ENCODE peak calls at places on chromosomes 11 and 22, in four cellular contexts. N is Peyer's patch, O is NT2/D1, S is heart right ventricle. T is an unnamed sample.

GRCh38 chr11:128745296-128746183 is 51.7 kb downstream of the FLI1 start:
- DNase-seq in N (no peak), O (no peak), S (peak; percentile 49), T (no peak)

GRCh38 chr11:17277024-17277584 is 565 bp downstream of the NUCB2 start:
- DNase-seq in N (no peak), O (no peak), S (no peak), T (no peak)

GRCh38 chr22:48891688-48892380 is 935.8 kb downstream of the BRD1 start:
- DNase-seq in N (no peak), O (no peak), S (no peak), T (no peak)

GRCh38 chr22:39717099-39717498 is 146.5 kb downstream of the CACNA1I start:
- DNase-seq in N (peak; percentile 3), O (no peak), S (no peak), T (no peak)

GRCh38 chr11:61840371-61840770 is 12.3 kb downstream of the FADS2 start:
- DNase-seq in N (no peak), O (no peak), S (no peak), T (no peak)

GRCh38 chr11:62621567-62622470 is at the start of gene B3GAT3:
- DNase-seq in N (peak; percentile 99), O (peak; percentile 95), S (peak; percentile 96), T (peak; percentile 93)

GRCh38 chr11:111422494-111423249 is 43.6 kb upstream of the POU2AF1 start:
- DNase-seq in N (peak; percentile 75), O (peak; percentile 65), S (no peak), T (no peak)

GRCh38 chr11:17238377-17238776 is 30.6 kb upstream of the PIK3C2A start:
- DNase-seq in N (no peak), O (no peak), S (no peak), T (no peak)

GRCh38 chr11:68020575-68020974 is 9.9 kb upstream of the NDUFS8 start:
- DNase-seq in N (no peak), O (no peak), S (no peak), T (no peak)

GRCh38 chr22:25403284-25403606 is 161.2 kb upstream of the GRK3 start:
- DNase-seq in N (no peak), O (no peak), S (no peak), T (no peak)

GRCh38 chr11:88886796-88887195 is 179.0 kb downstream of the GRM5 start:
- DNase-seq in N (no peak), O (peak; percentile 52), S (no peak), T (no peak)

GRCh38 chr22:27808730-27809129 is 7.2 kb upstream of the MN1 start:
- DNase-seq in N (no peak), O (no peak), S (no peak), T (no peak)

GRCh38 chr11:86632499-86633269 is 39.7 kb downstream of the ME3 start:
- DNase-seq in N (no peak), O (peak; percentile 22), S (no peak), T (peak; percentile 24)

GRCh38 chr11:107203656-107204055 is 185.4 kb upstream of the GUCY1A2 start:
- DNase-seq in N (no peak), O (no peak), S (no peak), T (no peak)

GRCh38 chr22:38796262-38796957 is 2.5 kb upstream of the DNAL4 start:
- DNase-seq in N (no peak), O (no peak), S (no peak), T (no peak)

GRCh38 chr11:24747275-24748251 is 250.7 kb downstream of the LUZP2 start:
- DNase-seq in N (no peak), O (no peak), S (peak; percentile 5), T (no peak)

GRCh38 chr11:44589301-44589700 is 23.8 kb downstream of the CD82 start:
- DNase-seq in N (no peak), O (no peak), S (no peak), T (no peak)

GRCh38 chr22:36327922-36328551 is 59.7 kb downstream of the MYH9 start:
- DNase-seq in N (no peak), O (no peak), S (peak; percentile 67), T (peak; percentile 34)

GRCh38 chr22:43060213-43060612 is 29.0 kb downstream of the TTLL1 start:
- DNase-seq in N (peak; percentile 61), O (peak; percentile 36), S (no peak), T (no peak)

GRCh38 chr22:30628491-30628890 is 7.1 kb upstream of the SLC35E4 start:
- DNase-seq in N (no peak), O (no peak), S (peak; percentile 48), T (no peak)

GRCh38 chr11:117582491-117582890 is 214.5 kb downstream of the DSCAML1 start:
- DNase-seq in N (no peak), O (no peak), S (no peak), T (no peak)

GRCh38 chr11:64444838-64445441 is 86.0 kb downstream of the RPS6KA4 start:
- DNase-seq in N (no peak), O (no peak), S (no peak), T (no peak)

GRCh38 chr11:104467414-104467813 is 303.5 kb upstream of the PDGFD start:
- DNase-seq in N (no peak), O (no peak), S (no peak), T (no peak)

GRCh38 chr11:35529971-35530495 is 4.6 kb upstream of the PAMR1 start:
- DNase-seq in N (no peak), O (no peak), S (no peak), T (peak; percentile 21)

GRCh38 chr11:32290783-32291182 is 144.6 kb downstream of the WT1 start:
- DNase-seq in N (no peak), O (no peak), S (no peak), T (no peak)

GRCh38 chr11:74546752-74547151 is 45.6 kb upstream of the POLD3 start:
- DNase-seq in N (peak; percentile 62), O (no peak), S (no peak), T (no peak)

GRCh38 chr11:70912226-70912840 is 340.0 kb downstream of the SHANK2 start:
- DNase-seq in N (no peak), O (no peak), S (no peak), T (no peak)

GRCh38 chr11:71298016-71298550 is 45.7 kb upstream of the SHANK2 start:
- DNase-seq in N (no peak), O (no peak), S (no peak), T (no peak)

GRCh38 chr11:58334708-58335107 is 24.2 kb downstream of the OR5B17 start:
- DNase-seq in N (no peak), O (peak; percentile 5), S (no peak), T (no peak)

GRCh38 chr22:43639228-43639948 is 172.7 kb downstream of the EFCAB6 start:
- DNase-seq in N (no peak), O (no peak), S (no peak), T (no peak)

GRCh38 chr11:2787816-2788750 is 88.3 kb upstream of the KCNQ1OT1 start:
- DNase-seq in N (peak; percentile 50), O (no peak), S (peak; percentile 6), T (no peak)

GRCh38 chr11:117523680-117524079 is 196.0 kb downstream of the CEP164 start:
- DNase-seq in N (no peak), O (no peak), S (no peak), T (no peak)

GRCh38 chr11:79594839-79595238 is 154.0 kb upstream of the TENM4 start:
- DNase-seq in N (no peak), O (no peak), S (no peak), T (no peak)

GRCh38 chr11:69905202-69905535 is 86.0 kb upstream of the FGF3 start:
- DNase-seq in N (peak; percentile 39), O (no peak), S (no peak), T (no peak)

DNA sequence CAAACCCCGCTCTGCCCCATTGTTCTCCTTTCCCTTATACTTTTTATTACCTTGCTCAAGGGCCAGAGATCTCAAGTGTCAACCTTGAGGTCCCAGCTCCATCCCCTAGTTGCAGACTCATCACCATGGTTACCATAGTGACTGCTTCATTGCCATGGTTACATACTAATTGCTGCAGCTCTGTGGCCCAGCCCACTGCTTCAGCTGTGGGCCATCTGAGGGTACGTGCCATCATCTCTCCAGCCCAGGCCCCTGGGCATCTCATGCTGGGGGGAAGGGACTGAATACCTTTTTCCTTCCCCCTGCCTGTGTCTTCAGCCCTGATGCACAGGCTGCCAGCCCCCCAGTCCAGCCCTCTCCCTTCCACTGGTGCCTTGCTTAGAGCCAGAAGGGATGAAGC is 22.2 kb downstream of the TREH start:
- DNase-seq in N (no peak), O (no peak), S (no peak), T (no peak)
- H3K36me3 ChIP-seq in N (no peaks in the 10 kb centered on the region), O (peaks cover 53% of the 10 kb centered on the region), S (peaks cover 18% of the 10 kb centered on the region), T (peaks cover 42% of the 10 kb centered on the region)

DNA sequence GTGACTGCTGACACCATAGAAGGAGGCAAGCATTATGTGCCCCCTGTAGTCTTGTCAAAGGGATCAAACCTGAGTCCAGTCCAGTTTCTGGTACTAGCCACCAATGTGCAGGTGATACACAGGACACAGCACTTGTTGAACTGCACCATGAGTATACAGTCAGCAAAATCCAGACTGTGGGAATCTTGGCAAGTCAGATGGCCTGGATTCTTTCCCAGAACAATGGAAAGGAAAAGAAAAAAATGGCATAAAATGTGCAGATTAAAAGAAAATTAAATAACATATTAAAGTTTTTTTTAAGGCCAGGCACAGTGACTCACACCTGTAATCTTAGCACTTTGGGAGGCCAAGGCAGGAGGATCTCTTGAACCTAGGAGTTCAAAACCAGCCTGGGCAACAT is 16.8 kb downstream of the CRY2 start:
- DNase-seq in N (no peak), O (no peak), S (no peak), T (no peak)
- H3K36me3 ChIP-seq in N (no peaks in the 10 kb centered on the region), O (peaks cover 81% of the 10 kb centered on the region), S (peaks cover 33% of the 10 kb centered on the region), T (peaks cover 58% of the 10 kb centered on the region)

GRCh38 chr11:108666373-108666772 is 1.5 kb downstream of the DDX10 start:
- DNase-seq in N (no peak), O (no peak), S (no peak), T (no peak)

GRCh38 chr11:108672113-108672512 is 7.2 kb downstream of the DDX10 start:
- DNase-seq in N (no peak), O (no peak), S (no peak), T (no peak)

GRCh38 chr11:108669261-108669660 is 4.4 kb downstream of the DDX10 start:
- DNase-seq in N (no peak), O (no peak), S (no peak), T (no peak)

GRCh38 chr11:108670381-108670930 is 5.6 kb downstream of the DDX10 start:
- DNase-seq in N (no peak), O (no peak), S (no peak), T (no peak)

DNA sequence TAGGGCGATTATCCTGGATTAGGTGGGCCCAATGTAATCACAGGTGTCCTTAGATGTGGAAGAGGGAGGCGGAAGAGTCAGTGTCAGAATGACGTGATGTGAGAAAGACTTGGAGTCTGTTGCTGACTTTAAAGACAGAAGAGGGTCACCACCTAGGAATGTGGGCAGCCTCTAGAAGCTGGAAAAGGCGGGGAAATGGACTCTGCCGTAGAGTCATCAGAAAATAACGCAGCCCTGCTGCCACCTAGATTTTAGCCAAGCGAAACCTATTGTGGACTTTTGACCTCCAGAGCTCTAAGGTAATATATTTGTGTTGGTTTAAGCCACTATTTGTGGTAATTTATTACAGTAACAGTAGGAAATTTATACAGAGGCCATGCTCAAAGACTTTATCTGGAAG is 4.8 kb downstream of the DDX10 start:
- DNase-seq in N (no peak), O (no peak), S (no peak), T (no peak)
- H3K36me3 ChIP-seq in N (no peaks in the 10 kb centered on the region), O (peaks cover 45% of the 10 kb centered on the region), S (no peaks in the 10 kb centered on the region), T (no peaks in the 10 kb centered on the region)

GRCh38 chr11:30465192-30465591 is 121.0 kb downstream of the MPPED2 start:
- DNase-seq in N (no peak), O (no peak), S (no peak), T (no peak)

GRCh38 chr11:30474151-30474954 is 111.8 kb downstream of the MPPED2 start:
- DNase-seq in N (no peak), O (no peak), S (no peak), T (no peak)

GRCh38 chr11:30471244-30471643 is 114.9 kb downstream of the MPPED2 start:
- DNase-seq in N (no peak), O (no peak), S (no peak), T (no peak)

GRCh38 chr11:30465623-30466022 is 120.5 kb downstream of the MPPED2 start:
- DNase-seq in N (no peak), O (no peak), S (no peak), T (no peak)

GRCh38 chr11:30468881-30469280 is 117.3 kb downstream of the MPPED2 start:
- DNase-seq in N (no peak), O (no peak), S (no peak), T (no peak)
- H3K36me3 ChIP-seq in N (no peaks in the 10 kb centered on the region), O (no peaks in the 10 kb centered on the region), S (no peaks in the 10 kb centered on the region), T (no peaks in the 10 kb centered on the region)

T was measured in thoracic aorta.